ENCODE peak calls at places on chromosomes 5 and 9, in four cellular contexts. One of them, this sample, is unnamed.

GRCh38 chr5:55407059-55407684 is 99.4 kb downstream of the MTREX start:
- DNase-seq in H1: no peak
- DNase-seq in HepG2: peak; percentile 27
- DNase-seq in GM12878: no peak
- DNase-seq in this sample: peak; percentile 9

GRCh38 chr9:135592331-135592590 is 30.7 kb downstream of the PAEP start:
- DNase-seq in HepG2: no peak
- DNase-seq in H1: no peak
- DNase-seq in GM12878: no peak
- DNase-seq in this sample: no peak

GRCh38 chr9:27572566-27572917 is 739 bp downstream of the C9orf72 start:
- DNase-seq in HepG2: peak; percentile 30
- DNase-seq in GM12878: no peak
- DNase-seq in H1: no peak
- DNase-seq in this sample: peak; percentile 57

GRCh38 chr9:70297141-70297540 is 38.4 kb downstream of the SMC5 start:
- DNase-seq in HepG2: no peak
- DNase-seq in H1: no peak
- DNase-seq in GM12878: no peak
- DNase-seq in this sample: no peak

GRCh38 chr5:159975462-159976019 is 33.4 kb upstream of the TTC1 start:
- DNase-seq in H1: no peak
- DNase-seq in HepG2: peak; percentile 6
- DNase-seq in GM12878: no peak
- DNase-seq in this sample: no peak

GRCh38 chr9:78131969-78132687 is 100.5 kb upstream of the GNAQ start:
- DNase-seq in GM12878: no peak
- DNase-seq in HepG2: no peak
- DNase-seq in H1: no peak
- DNase-seq in this sample: no peak

GRCh38 chr9:8706546-8706945 is 907.0 kb upstream of the DMAC1 start:
- DNase-seq in GM12878: no peak
- DNase-seq in H1: no peak
- DNase-seq in HepG2: no peak
- DNase-seq in this sample: no peak

GRCh38 chr5:137778772-137779564 is 24.8 kb upstream of the HNRNPA0 start:
- DNase-seq in HepG2: peak; percentile 27
- DNase-seq in H1: no peak
- DNase-seq in GM12878: no peak
- DNase-seq in this sample: peak; percentile 13

GRCh38 chr5:131996210-131997025 is 15.0 kb downstream of the ACSL6 start:
- DNase-seq in GM12878: no peak
- DNase-seq in H1: no peak
- DNase-seq in HepG2: peak; percentile 91
- DNase-seq in this sample: no peak

GRCh38 chr5:33362915-33363314 is 77.8 kb upstream of the TARS1 start:
- DNase-seq in HepG2: no peak
- DNase-seq in H1: no peak
- DNase-seq in GM12878: no peak
- DNase-seq in this sample: no peak

GRCh38 chr5:154529282-154529681 is 51.3 kb upstream of the HAND1 start:
- DNase-seq in GM12878: no peak
- DNase-seq in H1: no peak
- DNase-seq in HepG2: no peak
- DNase-seq in this sample: no peak

GRCh38 chr9:76718166-76718565 is 46.1 kb upstream of the PCA3 start:
- DNase-seq in H1: peak; percentile 19
- DNase-seq in HepG2: no peak
- DNase-seq in GM12878: no peak
- DNase-seq in this sample: no peak

GRCh38 chr9:84300271-84300670 is 40.3 kb downstream of the SLC28A3 start:
- DNase-seq in H1: no peak
- DNase-seq in GM12878: no peak
- DNase-seq in HepG2: no peak
- DNase-seq in this sample: no peak

GRCh38 chr9:33202552-33203300 is 35.6 kb upstream of the B4GALT1 start:
- DNase-seq in HepG2: no peak
- DNase-seq in H1: no peak
- DNase-seq in GM12878: peak; percentile 72
- DNase-seq in this sample: no peak

GRCh38 chr5:177592010-177592834 is at the start of gene TMED9:
- DNase-seq in HepG2: peak; percentile 71
- DNase-seq in GM12878: no peak
- DNase-seq in H1: peak; percentile 60
- DNase-seq in this sample: peak; percentile 80

GRCh38 chr9:37446401-37446800 is 18.8 kb downstream of the ZBTB5 start:
- DNase-seq in HepG2: no peak
- DNase-seq in GM12878: no peak
- DNase-seq in H1: no peak
- DNase-seq in this sample: no peak

GRCh38 chr5:181170996-181171395 is 23.6 kb downstream of the OR2V2 start:
- DNase-seq in GM12878: no peak
- DNase-seq in H1: no peak
- DNase-seq in HepG2: no peak
- DNase-seq in this sample: no peak

GRCh38 chr9:126423709-126424185 is 97.1 kb downstream of the MVB12B start:
- DNase-seq in HepG2: no peak
- DNase-seq in H1: no peak
- DNase-seq in GM12878: no peak
- DNase-seq in this sample: no peak

GRCh38 chr9:132372177-132373095 is 17.6 kb upstream of the SETX start:
- DNase-seq in HepG2: no peak
- DNase-seq in GM12878: no peak
- DNase-seq in H1: no peak
- DNase-seq in this sample: no peak

GRCh38 chr5:36726317-36726716 is 119.9 kb downstream of the SLC1A3 start:
- DNase-seq in GM12878: no peak
- DNase-seq in HepG2: no peak
- DNase-seq in H1: no peak
- DNase-seq in this sample: no peak

GRCh38 chr9:37752646-37753488 is 738 bp upstream of the TRMT10B start:
- DNase-seq in GM12878: no peak
- DNase-seq in H1: no peak
- DNase-seq in HepG2: no peak
- DNase-seq in this sample: no peak

GRCh38 chr5:124986667-124987066 is 240.2 kb upstream of the ZNF608 start:
- DNase-seq in HepG2: no peak
- DNase-seq in H1: no peak
- DNase-seq in GM12878: no peak
- DNase-seq in this sample: no peak

GRCh38 chr9:95008151-95008771 is 281.8 kb downstream of the AOPEP start:
- DNase-seq in HepG2: peak; percentile 86
- DNase-seq in GM12878: no peak
- DNase-seq in H1: no peak
- DNase-seq in this sample: no peak

GRCh38 chr9:13274901-13275641 is 4.4 kb downstream of the MPDZ start:
- DNase-seq in H1: no peak
- DNase-seq in HepG2: no peak
- DNase-seq in GM12878: no peak
- DNase-seq in this sample: no peak

GRCh38 chr9:4955836-4956235 is 29.2 kb upstream of the JAK2 start:
- DNase-seq in H1: no peak
- DNase-seq in HepG2: no peak
- DNase-seq in GM12878: no peak
- DNase-seq in this sample: no peak
- TF ChIP-seq YY1 in H1: no peak
- TF ChIP-seq YY1 in HepG2: no peak
- TF ChIP-seq YY1 in GM12878: no peak
- TF ChIP-seq YY1 in this sample: no peak

GRCh38 chr5:98111686-98112085 is 661.8 kb upstream of the RGMB start:
- DNase-seq in HepG2: no peak
- DNase-seq in GM12878: no peak
- DNase-seq in H1: no peak
- DNase-seq in this sample: no peak

GRCh38 chr5:98108497-98108896 is 665.0 kb upstream of the RGMB start:
- DNase-seq in GM12878: no peak
- DNase-seq in H1: no peak
- DNase-seq in HepG2: no peak
- DNase-seq in this sample: no peak

GRCh38 chr5:98109561-98110006 is 663.9 kb upstream of the RGMB start:
- DNase-seq in GM12878: no peak
- DNase-seq in H1: no peak
- DNase-seq in HepG2: no peak
- DNase-seq in this sample: no peak

GRCh38 chr5:98110270-98110669 is 663.2 kb upstream of the RGMB start:
- DNase-seq in HepG2: no peak
- DNase-seq in GM12878: no peak
- DNase-seq in H1: no peak
- DNase-seq in this sample: no peak

DNA sequence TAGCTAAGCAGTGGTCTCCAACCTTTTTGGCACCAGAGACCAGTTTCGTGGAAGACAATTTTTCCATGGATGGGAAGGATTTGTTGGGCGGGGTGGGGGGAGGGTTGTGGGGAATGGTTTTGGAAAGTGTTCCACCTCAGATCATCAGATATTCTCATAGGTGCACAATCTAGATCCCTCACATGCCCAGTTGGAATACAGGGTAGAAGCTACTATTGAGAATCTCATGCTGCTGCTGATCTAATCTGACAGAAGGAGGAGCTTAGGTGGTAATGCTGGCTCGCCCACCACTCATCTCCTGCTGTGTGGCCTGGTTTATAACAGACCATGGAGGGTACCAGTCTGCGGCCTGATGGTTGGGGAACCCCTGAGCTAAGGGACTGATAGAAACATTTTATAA is 662.7 kb upstream of the RGMB start:
- DNase-seq in GM12878: no peak
- DNase-seq in H1: no peak
- DNase-seq in HepG2: no peak
- DNase-seq in this sample: no peak
- TF ChIP-seq SUZ12 in GM12878: no peak
- TF ChIP-seq SUZ12 in H1: no peak
- TF ChIP-seq SUZ12 in HepG2: no peak
- TF ChIP-seq SUZ12 in this sample: no peak

DNA sequence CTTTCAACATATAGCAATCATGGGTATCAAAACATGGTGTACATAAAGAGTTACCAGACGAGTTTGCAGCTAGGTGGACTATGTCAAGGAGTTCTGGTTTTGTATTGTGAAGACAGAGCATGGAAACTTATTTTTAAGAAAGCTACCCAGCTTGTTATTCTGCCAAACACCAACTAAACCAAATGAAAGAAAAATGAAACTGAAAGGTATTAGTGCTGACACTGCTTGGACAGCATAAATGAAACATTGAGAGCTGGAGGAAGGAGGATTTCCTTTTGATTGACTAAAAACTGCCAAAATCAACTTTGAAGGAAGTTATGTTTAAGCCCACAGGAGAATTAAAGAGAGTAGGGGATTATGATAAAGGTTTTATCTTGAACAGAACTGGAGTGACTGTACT is 766.3 kb downstream of the PTPRD start:
- DNase-seq in GM12878: peak; percentile 34
- DNase-seq in HepG2: no peak
- DNase-seq in H1: no peak
- DNase-seq in this sample: no peak
- TF ChIP-seq YY1 in GM12878: no peak
- TF ChIP-seq YY1 in HepG2: no peak
- TF ChIP-seq YY1 in H1: no peak
- TF ChIP-seq YY1 in this sample: no peak

DNA sequence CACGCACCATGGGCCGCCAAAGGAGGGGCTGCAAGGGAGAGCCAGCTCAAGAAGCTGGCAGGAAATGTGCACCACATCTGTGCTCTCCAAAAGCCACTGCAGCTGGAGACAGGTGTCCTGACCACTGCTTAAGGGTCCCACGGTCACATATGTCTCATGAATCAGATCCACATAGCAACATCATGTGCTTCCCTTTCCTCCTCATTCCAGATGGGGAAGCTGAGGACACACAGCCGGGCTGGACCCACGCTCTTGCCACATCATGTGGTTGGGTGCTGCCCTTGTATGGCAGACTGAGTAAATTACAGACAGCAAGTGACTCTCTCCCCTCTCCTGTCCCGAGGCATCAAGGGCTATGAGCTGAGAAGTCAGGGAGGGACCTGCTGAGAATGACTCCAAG is 58.3 kb downstream of the NSUN2 start:
- DNase-seq in HepG2: no peak
- DNase-seq in H1: no peak
- DNase-seq in GM12878: no peak
- DNase-seq in this sample: no peak
- TF ChIP-seq SUZ12 in HepG2: no peak
- TF ChIP-seq SUZ12 in H1: no peak
- TF ChIP-seq SUZ12 in GM12878: no peak
- TF ChIP-seq SUZ12 in this sample: no peak

GRCh38 chr5:143393516-143393915 is 10.0 kb downstream of the NR3C1 start:
- DNase-seq in HepG2: no peak
- DNase-seq in H1: no peak
- DNase-seq in GM12878: no peak
- DNase-seq in this sample: no peak
- TF ChIP-seq YY1 in HepG2: no peak
- TF ChIP-seq YY1 in H1: no peak
- TF ChIP-seq YY1 in GM12878: no peak
- TF ChIP-seq YY1 in this sample: no peak

GRCh38 chr9:82679488-82679887 is 383.5 kb downstream of the RASEF start:
- DNase-seq in GM12878: no peak
- DNase-seq in HepG2: no peak
- DNase-seq in H1: no peak
- DNase-seq in this sample: no peak
- TF ChIP-seq SUZ12 in GM12878: no peak
- TF ChIP-seq SUZ12 in HepG2: no peak
- TF ChIP-seq SUZ12 in H1: no peak
- TF ChIP-seq SUZ12 in this sample: no peak

DNA sequence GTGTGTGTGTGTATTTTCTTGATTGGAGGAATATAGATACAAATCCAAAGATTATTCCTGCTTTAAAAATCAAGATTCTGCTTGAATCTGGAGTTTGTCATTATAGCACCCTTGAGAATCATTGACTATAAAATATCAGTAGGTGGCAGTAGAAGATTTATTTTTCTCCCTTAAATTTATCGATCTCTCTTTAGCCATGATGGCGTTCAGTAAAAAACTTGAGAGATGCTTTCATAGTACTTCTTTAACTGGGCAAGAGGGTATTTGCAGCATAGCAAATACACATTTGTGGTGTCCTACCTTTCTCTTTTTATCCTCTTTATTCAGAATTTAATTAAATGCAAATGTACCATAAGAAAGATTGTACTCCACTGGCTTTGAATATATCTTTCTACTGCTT is 307.7 kb downstream of the ADGRV1 start:
- DNase-seq in H1: no peak
- DNase-seq in HepG2: peak; percentile 40
- DNase-seq in GM12878: no peak
- DNase-seq in this sample: no peak
- TF ChIP-seq YY1 in H1: peak; percentile 36
- TF ChIP-seq YY1 in HepG2: peak; percentile 73
- TF ChIP-seq YY1 in GM12878: no peak
- TF ChIP-seq YY1 in this sample: no peak

GRCh38 chr5:146024034-146024433 is 81.3 kb downstream of the PLAC8L1 start:
- DNase-seq in HepG2: no peak
- DNase-seq in H1: no peak
- DNase-seq in GM12878: no peak
- DNase-seq in this sample: no peak
- TF ChIP-seq SUZ12 in HepG2: no peak
- TF ChIP-seq SUZ12 in H1: no peak
- TF ChIP-seq SUZ12 in GM12878: no peak
- TF ChIP-seq SUZ12 in this sample: no peak

This sample was measured in NT2/D1.